ENCODE peak calls at places on chromosomes 13 and 19, in four cellular contexts. C, W, G and D are unnamed samples.

GRCh38 chr13:50162567-50162966 is 147.3 kb downstream of the KCNRG start:
- DNase-seq in G (no peak), W (no peak), C (no peak), D (no peak)

GRCh38 chr19:45138303-45138751 is 22.5 kb downstream of the NKPD1 start:
- DNase-seq in G (no peak), C (no peak), W (no peak), D (no peak)

GRCh38 chr13:73715910-73716257 is 418.3 kb downstream of the KLF12 start:
- DNase-seq in G (no peak), W (no peak), C (no peak), D (no peak)

GRCh38 chr19:10227215-10227971 is 3.7 kb downstream of the S1PR2 start:
- DNase-seq in C (peak), W (no peak), G (no peak), D (no peak)

GRCh38 chr19:16429066-16429758 is 42.6 kb downstream of the EPS15L1 start:
- DNase-seq in W (no peak), C (no peak), G (no peak), D (no peak)

GRCh38 chr13:111461445-111462149 is 141.2 kb downstream of the TEX29 start:
- DNase-seq in C (no peak), G (no peak), W (no peak), D (no peak)

GRCh38 chr13:40132249-40132648 is 476.8 kb downstream of the COG6 start:
- DNase-seq in G (no peak), W (no peak), C (peak), D (no peak)

GRCh38 chr19:18014197-18014596 is 6.2 kb downstream of the ARRDC2 start:
- DNase-seq in W (no peak), C (peak), G (no peak), D (no peak)

GRCh38 chr13:50025446-50025845 is 10.2 kb downstream of the KCNRG start:
- DNase-seq in W (no peak), C (no peak), G (peak), D (no peak)

GRCh38 chr19:18948075-18948975 is 7.3 kb upstream of the HOMER3 start:
- DNase-seq in C (no peak), G (no peak), W (no peak), D (no peak)

GRCh38 chr19:29724102-29724641 is 9.1 kb upstream of the C19orf12 start:
- DNase-seq in C (peak), W (no peak), G (peak), D (peak)

GRCh38 chr19:58229255-58229639 is 533 bp downstream of the ZNF544 start:
- DNase-seq in W (no peak), C (peak), G (peak), D (no peak)

GRCh38 chr13:110497003-110497402 is 64.5 kb downstream of the RAB20 start:
- DNase-seq in G (no peak), W (no peak), C (no peak), D (no peak)

GRCh38 chr13:25196971-25197370 is 24.9 kb upstream of the AMER2 start:
- DNase-seq in G (no peak), C (no peak), W (no peak), D (no peak)